ENCODE peak calls at places on chromosomes 7 and 10, in six cellular contexts. S, R, Y, V, X and Q are unnamed samples.

GRCh38 chr7:128941946-128942526 is 4.3 kb downstream of the IRF5 start:
- DNase-seq in X (no peak), R (no peak), V (no peak), S (no peak), Y (no peak), Q (no peak)

GRCh38 chr10:43078986-43079273 is 2.1 kb downstream of the RET start:
- DNase-seq in Y (peak; percentile 57), V (peak; percentile 78), S (peak; percentile 32), X (no peak), R (peak; percentile 42), Q (no peak)

GRCh38 chr10:69239816-69240434 is 19.8 kb downstream of the HKDC1 start:
- DNase-seq in V (no peak), R (no peak), Y (no peak), X (no peak), S (no peak), Q (no peak)

GRCh38 chr7:28748934-28749584 is 209.1 kb downstream of the TRIL start:
- DNase-seq in R (no peak), X (peak; percentile 38), S (peak; percentile 5), Y (peak; percentile 33), V (no peak), Q (no peak)

GRCh38 chr7:81725496-81726117 is 44.2 kb downstream of the HGF start:
- DNase-seq in X (no peak), Y (no peak), R (no peak), S (no peak), V (no peak), Q (no peak)

GRCh38 chr7:104979167-104979841 is 34.7 kb upstream of the KMT2E start:
- DNase-seq in V (peak; percentile 73), R (no peak), X (no peak), S (no peak), Y (no peak), Q (peak; percentile 25)

GRCh38 chr10:34292675-34293074 is 522.4 kb downstream of the PARD3 start:
- DNase-seq in X (no peak), S (no peak), V (no peak), Y (no peak), R (no peak), Q (no peak)

GRCh38 chr7:51543801-51544553 is 227.4 kb upstream of the COBL start:
- DNase-seq in Y (no peak), V (peak; percentile 29), S (no peak), X (no peak), R (no peak), Q (no peak)

GRCh38 chr10:92846819-92847184 is 1.5 kb upstream of the EXOC6 start:
- DNase-seq in V (no peak), X (no peak), Y (no peak), R (no peak), S (no peak), Q (no peak)

GRCh38 chr7:57876-58275 is 134.5 kb upstream of the FAM20C start:
- DNase-seq in X (no peak), S (no peak), Y (no peak), V (no peak), R (no peak), Q (peak; percentile 10)

GRCh38 chr7:1944619-1945210 is 274.6 kb downstream of the ELFN1 start:
- DNase-seq in R (no peak), X (no peak), Y (no peak), S (no peak), V (no peak), Q (no peak)

GRCh38 chr7:105600720-105601550 is 19.6 kb upstream of the EFCAB10 start:
- DNase-seq in R (no peak), S (no peak), X (no peak), V (no peak), Y (no peak), Q (no peak)

GRCh38 chr7:136134503-136134902 is 157.3 kb upstream of the MTPN start:
- DNase-seq in V (no peak), X (no peak), R (no peak), Y (no peak), S (no peak), Q (no peak)

GRCh38 chr10:124739119-124739921 is 4.9 kb downstream of the FAM53B start:
- DNase-seq in X (no peak), S (no peak), R (no peak), Y (no peak), V (peak; percentile 73), Q (no peak)

GRCh38 chr10:69426376-69426727 is 9.6 kb upstream of the TACR2 start:
- DNase-seq in X (no peak), R (no peak), Y (no peak), S (no peak), V (no peak), Q (no peak)

GRCh38 chr10:49281461-49281860 is 17.5 kb upstream of the C10orf71 start:
- DNase-seq in X (no peak), V (peak; percentile 21), S (no peak), Y (no peak), R (no peak), Q (no peak)

GRCh38 chr10:110529596-110530011 is 31.9 kb downstream of the DUSP5 start:
- DNase-seq in Y (no peak), R (no peak), V (no peak), X (no peak), S (peak; percentile 9), Q (no peak)

GRCh38 chr10:133071801-133072595 is 15.7 kb upstream of the ADGRA1 start:
- DNase-seq in V (peak; percentile 44), Y (no peak), R (no peak), S (no peak), X (no peak), Q (peak; percentile 58)

GRCh38 chr10:58424176-58424575 is 39.0 kb downstream of the TFAM start:
- DNase-seq in R (no peak), X (no peak), V (no peak), S (no peak), Y (no peak), Q (no peak)

GRCh38 chr10:89301721-89302445 is at the start of gene IFIT2:
- DNase-seq in V (peak; percentile 21), R (no peak), X (no peak), S (peak; percentile 66), Y (peak; percentile 47), Q (peak; percentile 38)

GRCh38 chr10:89303161-89303560 is 1.3 kb downstream of the IFIT2 start:
- DNase-seq in V (no peak), R (no peak), X (no peak), Y (no peak), S (no peak), Q (no peak)

GRCh38 chr10:89302628-89303027 is 782 bp downstream of the IFIT2 start:
- DNase-seq in V (no peak), Y (no peak), R (no peak), S (no peak), X (no peak), Q (no peak)

GRCh38 chr10:89299031-89299430 is 2.8 kb upstream of the IFIT2 start:
- DNase-seq in R (no peak), S (no peak), V (no peak), X (no peak), Y (no peak), Q (no peak)

DNA sequence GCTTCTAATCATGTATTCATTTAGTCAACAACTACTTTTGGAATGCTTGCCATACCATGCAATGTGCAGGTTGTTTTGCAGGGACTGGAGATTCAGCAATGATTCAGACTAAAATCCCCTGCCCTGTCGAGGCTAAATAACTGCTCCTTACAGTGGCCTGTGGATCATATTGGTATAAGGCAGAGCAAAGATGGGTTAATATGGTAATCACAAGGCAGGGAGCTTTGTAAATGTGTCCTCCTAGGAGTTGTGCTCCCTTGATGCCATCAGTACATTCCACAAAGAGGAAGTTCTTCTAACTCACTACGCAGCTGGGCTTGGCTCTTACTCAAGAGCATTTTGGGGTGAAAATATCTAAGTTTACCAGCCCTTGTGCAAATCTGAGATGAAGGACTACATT is 615 bp upstream of the IFIT2 start:
- DNase-seq in Y (no peak), R (no peak), S (peak; percentile 27), X (no peak), V (no peak), Q (peak; percentile 43)
- H3K4me3 ChIP-seq in Y (peak overlapping the region; percentile 38), R (peak overlapping the region; percentile 54), S (peak overlapping the region; percentile 69), X (peak overlapping the region; percentile 58), V (no peak overlapping the region), Q (peak overlapping the region; percentile 56)

GRCh38 chr10:68103867-68104255 is 5.4 kb upstream of the MYPN start:
- DNase-seq in V (no peak), R (no peak), S (no peak), Y (no peak), X (no peak), Q (no peak)

GRCh38 chr10:68106656-68107055 is 2.6 kb upstream of the MYPN start:
- DNase-seq in Y (no peak), S (no peak), R (no peak), X (no peak), V (no peak), Q (no peak)

GRCh38 chr10:68105820-68106219 is 3.5 kb upstream of the MYPN start:
- DNase-seq in Y (no peak), X (no peak), V (no peak), S (no peak), R (no peak), Q (no peak)

GRCh38 chr10:68101066-68101465 is 8.2 kb upstream of the MYPN start:
- DNase-seq in Y (no peak), R (no peak), V (no peak), X (no peak), S (no peak), Q (no peak)

GRCh38 chr10:68103237-68103866 is 5.9 kb upstream of the MYPN start:
- DNase-seq in X (no peak), V (no peak), R (no peak), Y (no peak), S (no peak), Q (no peak)
- H3K4me1 ChIP-seq in X (peaks cover 24% of the 10 kb centered on the region), V (peaks cover 7% of the 10 kb centered on the region), R (no peaks in the 10 kb centered on the region), Y (peaks cover 79% of the 10 kb centered on the region), S (no peaks in the 10 kb centered on the region), Q (peaks cover 12% of the 10 kb centered on the region)

DNA sequence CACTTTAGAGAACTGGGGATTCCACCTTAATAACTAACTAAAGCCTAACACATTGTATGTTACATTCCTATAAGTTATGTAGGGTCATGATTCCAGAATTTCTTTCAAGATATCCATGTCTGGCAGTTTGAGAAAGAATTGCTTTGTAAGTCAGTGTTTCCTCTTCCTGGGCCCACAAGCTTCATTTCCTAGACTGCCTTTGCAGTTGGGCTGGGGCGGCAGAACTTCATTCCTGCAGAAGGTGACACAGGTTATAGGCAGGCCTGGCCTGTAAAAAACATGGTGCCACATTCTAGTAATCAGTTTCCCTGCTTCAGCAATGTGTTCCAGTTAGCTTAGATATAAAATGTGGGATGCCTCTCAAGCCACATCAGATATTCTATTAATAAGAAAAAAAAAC is 184.2 kb upstream of the NOBOX start:
- DNase-seq in S (no peak), V (no peak), R (no peak), X (no peak), Y (no peak), Q (no peak)
- H3K4me3 ChIP-seq in S (no peak overlapping the region), V (no peak overlapping the region), R (no peak overlapping the region), X (no peak overlapping the region), Y (no peak overlapping the region), Q (no peak overlapping the region)

GRCh38 chr10:61320996-61321395 is 132.2 kb downstream of the TMEM26 start:
- DNase-seq in V (no peak), Y (no peak), R (no peak), X (no peak), S (no peak), Q (no peak)

GRCh38 chr10:61316866-61317265 is 136.3 kb downstream of the TMEM26 start:
- DNase-seq in R (no peak), Y (no peak), V (no peak), X (no peak), S (no peak), Q (no peak)

GRCh38 chr10:61320257-61320587 is 133.0 kb downstream of the TMEM26 start:
- DNase-seq in V (no peak), S (no peak), Y (no peak), X (no peak), R (no peak), Q (no peak)

GRCh38 chr10:61318429-61318828 is 134.8 kb downstream of the TMEM26 start:
- DNase-seq in X (no peak), Y (no peak), S (no peak), V (no peak), R (no peak), Q (no peak)

GRCh38 chr10:61319550-61320256 is 133.5 kb downstream of the TMEM26 start:
- DNase-seq in R (no peak), V (no peak), X (no peak), Y (no peak), S (no peak), Q (no peak)
- H3K4me1 ChIP-seq in R (peaks cover 4% of the 10 kb centered on the region), V (peaks cover 2% of the 10 kb centered on the region), X (no peaks in the 10 kb centered on the region), Y (no peaks in the 10 kb centered on the region), S (no peaks in the 10 kb centered on the region), Q (no peaks in the 10 kb centered on the region)